ENCODE peak calls at places on chromosomes 2 and 18, in ten cellular contexts. One of them, this sample, is unnamed. For H3K9me3, the result is how much of the 10 kb centered on the place peaks cover.

GRCh38 chr18:74596959-74597661 is 560 bp upstream of the ZNF407 start:
- DNase-seq in IMR-90: peak
- DNase-seq in endothelial cell of umbilical vein: peak
- DNase-seq in DND-41: peak
- DNase-seq in transverse colon: peak
- DNase-seq in breast epithelium: peak
- DNase-seq in OCI-LY7: peak
- DNase-seq in Karpas-422: peak
- DNase-seq in tibial nerve: peak
- DNase-seq in lower lobe of right lung: peak
- DNase-seq in this sample: peak

GRCh38 chr2:25808006-25808383 is 70.3 kb downstream of the ASXL2 start:
- DNase-seq in IMR-90: peak
- DNase-seq in endothelial cell of umbilical vein: no peak
- DNase-seq in DND-41: no peak
- DNase-seq in transverse colon: no peak
- DNase-seq in breast epithelium: no peak
- DNase-seq in OCI-LY7: no peak
- DNase-seq in Karpas-422: no peak
- DNase-seq in tibial nerve: no peak
- DNase-seq in lower lobe of right lung: no peak
- DNase-seq in this sample: no peak

GRCh38 chr18:3661121-3661520 is 211.1 kb downstream of the TGIF1 start:
- DNase-seq in IMR-90: no peak
- DNase-seq in endothelial cell of umbilical vein: no peak
- DNase-seq in DND-41: no peak
- DNase-seq in transverse colon: no peak
- DNase-seq in breast epithelium: no peak
- DNase-seq in OCI-LY7: peak
- DNase-seq in Karpas-422: no peak
- DNase-seq in tibial nerve: no peak
- DNase-seq in lower lobe of right lung: no peak
- DNase-seq in this sample: no peak

GRCh38 chr2:1605102-1605501 is 139.2 kb downstream of the PXDN start:
- DNase-seq in IMR-90: peak
- DNase-seq in endothelial cell of umbilical vein: peak
- DNase-seq in DND-41: no peak
- DNase-seq in transverse colon: no peak
- DNase-seq in breast epithelium: no peak
- DNase-seq in OCI-LY7: no peak
- DNase-seq in Karpas-422: no peak
- DNase-seq in tibial nerve: no peak
- DNase-seq in lower lobe of right lung: no peak
- DNase-seq in this sample: no peak

GRCh38 chr2:173488861-173489260 is 134.2 kb downstream of the CDCA7 start:
- DNase-seq in IMR-90: no peak
- DNase-seq in endothelial cell of umbilical vein: peak
- DNase-seq in DND-41: no peak
- DNase-seq in transverse colon: no peak
- DNase-seq in breast epithelium: no peak
- DNase-seq in OCI-LY7: no peak
- DNase-seq in Karpas-422: no peak
- DNase-seq in tibial nerve: no peak
- DNase-seq in lower lobe of right lung: no peak
- DNase-seq in this sample: no peak

GRCh38 chr2:28649481-28650260 is 102.0 kb upstream of the PPP1CB start:
- DNase-seq in IMR-90: peak
- DNase-seq in endothelial cell of umbilical vein: peak
- DNase-seq in DND-41: no peak
- DNase-seq in transverse colon: no peak
- DNase-seq in breast epithelium: no peak
- DNase-seq in OCI-LY7: no peak
- DNase-seq in Karpas-422: no peak
- DNase-seq in tibial nerve: no peak
- DNase-seq in lower lobe of right lung: no peak
- DNase-seq in this sample: peak

GRCh38 chr18:63028380-63028779 is 291.2 kb downstream of the BCL2 start:
- DNase-seq in IMR-90: no peak
- DNase-seq in endothelial cell of umbilical vein: no peak
- DNase-seq in DND-41: no peak
- DNase-seq in transverse colon: no peak
- DNase-seq in breast epithelium: no peak
- DNase-seq in OCI-LY7: no peak
- DNase-seq in Karpas-422: no peak
- DNase-seq in tibial nerve: no peak
- DNase-seq in lower lobe of right lung: no peak
- DNase-seq in this sample: no peak

GRCh38 chr2:15913146-15913545 is 27.2 kb upstream of the MYCN start:
- DNase-seq in IMR-90: no peak
- DNase-seq in endothelial cell of umbilical vein: no peak
- DNase-seq in DND-41: no peak
- DNase-seq in transverse colon: no peak
- DNase-seq in breast epithelium: no peak
- DNase-seq in OCI-LY7: no peak
- DNase-seq in Karpas-422: no peak
- DNase-seq in tibial nerve: no peak
- DNase-seq in lower lobe of right lung: no peak
- DNase-seq in this sample: no peak

GRCh38 chr18:31373641-31374040 is 2.9 kb upstream of the DSG4 start:
- DNase-seq in IMR-90: no peak
- DNase-seq in endothelial cell of umbilical vein: no peak
- DNase-seq in DND-41: no peak
- DNase-seq in transverse colon: no peak
- DNase-seq in breast epithelium: no peak
- DNase-seq in OCI-LY7: no peak
- DNase-seq in Karpas-422: no peak
- DNase-seq in tibial nerve: no peak
- DNase-seq in lower lobe of right lung: no peak
- DNase-seq in this sample: no peak

GRCh38 chr2:220043993-220044335 is 416.5 kb downstream of the SLC4A3 start:
- DNase-seq in IMR-90: no peak
- DNase-seq in endothelial cell of umbilical vein: no peak
- DNase-seq in DND-41: no peak
- DNase-seq in transverse colon: no peak
- DNase-seq in breast epithelium: no peak
- DNase-seq in OCI-LY7: no peak
- DNase-seq in Karpas-422: no peak
- DNase-seq in tibial nerve: no peak
- DNase-seq in lower lobe of right lung: no peak
- DNase-seq in this sample: no peak

GRCh38 chr2:217142649-217143266 is 282.9 kb upstream of the TNP1 start:
- DNase-seq in IMR-90: no peak
- DNase-seq in endothelial cell of umbilical vein: peak
- DNase-seq in DND-41: peak
- DNase-seq in transverse colon: peak
- DNase-seq in breast epithelium: no peak
- DNase-seq in OCI-LY7: peak
- DNase-seq in Karpas-422: peak
- DNase-seq in tibial nerve: no peak
- DNase-seq in lower lobe of right lung: no peak
- DNase-seq in this sample: no peak

GRCh38 chr18:21672868-21673267 is 31.7 kb downstream of the ABHD3 start:
- DNase-seq in IMR-90: peak
- DNase-seq in endothelial cell of umbilical vein: peak
- DNase-seq in DND-41: no peak
- DNase-seq in transverse colon: peak
- DNase-seq in breast epithelium: peak
- DNase-seq in OCI-LY7: no peak
- DNase-seq in Karpas-422: no peak
- DNase-seq in tibial nerve: no peak
- DNase-seq in lower lobe of right lung: no peak
- DNase-seq in this sample: no peak

GRCh38 chr2:226932443-226932842 is 96.6 kb downstream of the RHBDD1 start:
- DNase-seq in IMR-90: no peak
- DNase-seq in endothelial cell of umbilical vein: no peak
- DNase-seq in DND-41: no peak
- DNase-seq in transverse colon: no peak
- DNase-seq in breast epithelium: no peak
- DNase-seq in OCI-LY7: peak
- DNase-seq in Karpas-422: no peak
- DNase-seq in tibial nerve: no peak
- DNase-seq in lower lobe of right lung: no peak
- DNase-seq in this sample: no peak

GRCh38 chr2:128308889-128309288 is 9.8 kb downstream of the HS6ST1 start:
- DNase-seq in IMR-90: no peak
- DNase-seq in endothelial cell of umbilical vein: no peak
- DNase-seq in DND-41: no peak
- DNase-seq in transverse colon: no peak
- DNase-seq in breast epithelium: no peak
- DNase-seq in OCI-LY7: no peak
- DNase-seq in Karpas-422: no peak
- DNase-seq in tibial nerve: no peak
- DNase-seq in lower lobe of right lung: peak
- DNase-seq in this sample: no peak
- H3K27ac ChIP-seq in IMR-90: peak
- H3K27ac ChIP-seq in endothelial cell of umbilical vein: no peak
- H3K27ac ChIP-seq in DND-41: no peak
- H3K27ac ChIP-seq in transverse colon: peak
- H3K27ac ChIP-seq in breast epithelium: no peak
- H3K27ac ChIP-seq in OCI-LY7: no peak
- H3K27ac ChIP-seq in Karpas-422: no peak
- H3K27ac ChIP-seq in tibial nerve: peak
- H3K27ac ChIP-seq in lower lobe of right lung: no peak
- H3K27ac ChIP-seq in this sample: no peak

GRCh38 chr18:78672862-78673446 is 306.7 kb upstream of the SALL3 start:
- DNase-seq in IMR-90: no peak
- DNase-seq in endothelial cell of umbilical vein: no peak
- DNase-seq in DND-41: no peak
- DNase-seq in transverse colon: no peak
- DNase-seq in breast epithelium: no peak
- DNase-seq in OCI-LY7: no peak
- DNase-seq in Karpas-422: no peak
- DNase-seq in tibial nerve: no peak
- DNase-seq in lower lobe of right lung: no peak
- DNase-seq in this sample: no peak
- H3K9me3 ChIP-seq in IMR-90: half or more
- H3K9me3 ChIP-seq in endothelial cell of umbilical vein: under half
- H3K9me3 ChIP-seq in DND-41: under half
- H3K9me3 ChIP-seq in transverse colon: under half
- H3K9me3 ChIP-seq in breast epithelium: under half
- H3K9me3 ChIP-seq in OCI-LY7: under half
- H3K9me3 ChIP-seq in Karpas-422: under half
- H3K9me3 ChIP-seq in tibial nerve: under half
- H3K9me3 ChIP-seq in lower lobe of right lung: under half
- H3K9me3 ChIP-seq in this sample: under half

DNA sequence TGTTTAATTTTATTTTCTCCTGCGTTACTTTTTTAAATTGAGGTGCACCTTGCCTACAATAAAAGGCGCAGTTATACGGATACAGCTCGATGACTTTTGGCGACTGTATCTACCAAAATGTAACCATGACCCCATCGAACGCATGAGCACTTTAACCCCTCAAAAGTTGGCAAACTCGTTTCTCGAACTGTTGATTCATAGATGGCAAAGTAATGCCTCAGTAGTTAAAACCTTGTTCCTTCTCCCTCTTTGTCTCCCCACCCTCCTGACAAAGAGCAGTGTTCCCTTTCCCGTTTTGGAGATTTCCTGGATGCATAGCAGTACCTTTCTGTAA is 577 bp downstream of the MOGAT1 start:
- DNase-seq in IMR-90: no peak
- DNase-seq in endothelial cell of umbilical vein: no peak
- DNase-seq in DND-41: no peak
- DNase-seq in transverse colon: no peak
- DNase-seq in breast epithelium: no peak
- DNase-seq in OCI-LY7: no peak
- DNase-seq in Karpas-422: no peak
- DNase-seq in tibial nerve: no peak
- DNase-seq in lower lobe of right lung: no peak
- DNase-seq in this sample: no peak
- H3K4me3 ChIP-seq in IMR-90: peak
- H3K4me3 ChIP-seq in endothelial cell of umbilical vein: peak
- H3K4me3 ChIP-seq in DND-41: no peak
- H3K4me3 ChIP-seq in transverse colon: peak
- H3K4me3 ChIP-seq in breast epithelium: peak
- H3K4me3 ChIP-seq in OCI-LY7: no peak
- H3K4me3 ChIP-seq in Karpas-422: no peak
- H3K4me3 ChIP-seq in tibial nerve: peak
- H3K4me3 ChIP-seq in lower lobe of right lung: peak
- H3K4me3 ChIP-seq in this sample: peak

DNA sequence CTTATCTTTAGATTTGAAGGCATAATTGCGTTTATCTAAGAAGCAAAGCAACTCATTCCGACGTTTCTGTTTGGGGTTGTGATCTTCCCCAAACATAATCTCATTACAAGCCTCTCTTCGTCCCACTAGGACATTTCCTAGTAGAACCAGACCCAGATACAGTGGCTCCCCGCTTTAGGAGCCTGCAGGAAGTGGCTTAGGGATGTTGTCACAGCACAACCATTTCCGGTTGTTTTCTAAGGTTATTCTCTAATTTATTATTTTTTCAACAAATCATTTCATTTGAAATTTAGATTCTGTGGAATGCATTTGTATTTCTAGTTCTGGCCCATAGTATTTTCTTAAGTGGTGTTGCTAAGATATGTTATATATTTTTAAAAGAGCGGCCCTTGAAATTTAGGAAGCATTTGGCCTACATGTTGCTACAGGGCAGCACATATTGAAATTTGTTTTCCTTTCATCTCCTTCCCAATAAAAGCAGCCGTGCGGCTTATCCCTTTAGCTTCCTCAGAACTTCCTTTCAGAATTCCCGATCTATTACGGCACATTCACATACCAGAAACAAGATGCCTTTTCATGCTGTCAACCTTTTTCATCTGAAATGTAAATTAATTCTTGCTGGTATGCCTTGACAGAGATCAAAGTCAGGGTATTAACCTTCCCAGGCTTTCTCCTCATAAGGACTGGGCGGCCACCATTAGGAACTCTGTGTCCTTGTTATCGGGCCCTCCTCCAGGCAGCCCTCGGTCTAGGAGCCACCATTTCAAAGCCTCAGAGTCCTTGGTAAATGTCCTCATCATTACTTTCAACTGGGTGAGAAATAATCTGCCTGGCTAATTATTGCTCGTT is 210.9 kb upstream of the SP5 start:
- DNase-seq in IMR-90: no peak
- DNase-seq in endothelial cell of umbilical vein: peak
- DNase-seq in DND-41: no peak
- DNase-seq in transverse colon: no peak
- DNase-seq in breast epithelium: no peak
- DNase-seq in OCI-LY7: no peak
- DNase-seq in Karpas-422: no peak
- DNase-seq in tibial nerve: no peak
- DNase-seq in lower lobe of right lung: no peak
- DNase-seq in this sample: no peak
- H3K27ac ChIP-seq in IMR-90: no peak
- H3K27ac ChIP-seq in endothelial cell of umbilical vein: peak
- H3K27ac ChIP-seq in DND-41: no peak
- H3K27ac ChIP-seq in transverse colon: no peak
- H3K27ac ChIP-seq in breast epithelium: no peak
- H3K27ac ChIP-seq in OCI-LY7: no peak
- H3K27ac ChIP-seq in Karpas-422: no peak
- H3K27ac ChIP-seq in tibial nerve: no peak
- H3K27ac ChIP-seq in lower lobe of right lung: no peak
- H3K27ac ChIP-seq in this sample: peak

This sample was measured in tibial artery.